ENCODE peak calls at places on chromosomes 4 and X, in four cellular contexts. K is posterior vena cava, Y is endothelial cell, M is Calu3. N is an unnamed sample.

GRCh38 chr4:183485411-183486160 is 19.3 kb upstream of the ING2 start:
- DNase-seq in K (no peak), Y (no peak), M (no peak), N (no peak)

GRCh38 chr4:6987566-6987920 is 55.6 kb upstream of the TADA2B start:
- DNase-seq in K (no peak), Y (no peak), M (no peak), N (no peak)

GRCh38 chrX:63349307-63349706 is 1.8 kb downstream of the SPIN4 start:
- DNase-seq in K (no peak), Y (no peak), M (no peak), N (no peak)

GRCh38 chrX:115452256-115452655 is 108.7 kb upstream of the PLS3 start:
- DNase-seq in K (no peak), Y (no peak), M (no peak), N (no peak)

GRCh38 chrX:11647048-11647650 is 18.6 kb downstream of the ARHGAP6 start:
- DNase-seq in K (no peak), Y (no peak), M (no peak), N (no peak)

GRCh38 chr4:20493761-20494353 is 206.4 kb upstream of the PACRGL start:
- DNase-seq in K (no peak), Y (no peak), M (no peak), N (no peak)

GRCh38 chrX:1417921-1418875 is 26.3 kb upstream of the SLC25A6 start:
- DNase-seq in K (peak), Y (no peak), M (no peak), N (no peak)

GRCh38 chr4:182144621-182145359 is 98.4 kb upstream of the TENM3 start:
- DNase-seq in K (no peak), Y (peak), M (no peak), N (peak)

GRCh38 chrX:109472939-109473713 is 8.8 kb downstream of the GUCY2F start:
- DNase-seq in K (no peak), Y (peak), M (no peak), N (peak)

GRCh38 chr4:83631066-83631465 is 95.2 kb downstream of the GPAT3 start:
- DNase-seq in K (no peak), Y (no peak), M (no peak), N (no peak)

GRCh38 chrX:48938721-48939416 is 18.5 kb downstream of the OTUD5 start:
- DNase-seq in K (no peak), Y (no peak), M (no peak), N (no peak)

GRCh38 chr4:3449574-3450534 is 8.1 kb downstream of the HGFAC start:
- DNase-seq in K (no peak), Y (no peak), M (no peak), N (no peak)

GRCh38 chr4:115234405-115235093 is 121.1 kb upstream of the NDST4 start:
- DNase-seq in K (no peak), Y (peak), M (peak), N (peak)

GRCh38 chrX:44152867-44153266 is 179.7 kb upstream of the NDP start:
- DNase-seq in K (no peak), Y (no peak), M (no peak), N (no peak)

GRCh38 chr4:166198041-166198440 is 325.0 kb downstream of the TLL1 start:
- DNase-seq in K (no peak), Y (no peak), M (no peak), N (no peak)

GRCh38 chrX:110153900-110154299 is 151.0 kb downstream of the TMEM164 start:
- DNase-seq in K (no peak), Y (no peak), M (no peak), N (no peak)

GRCh38 chr4:10554694-10555093 is 97.5 kb upstream of the ZNF518B start:
- DNase-seq in K (no peak), Y (peak), M (peak), N (peak)

GRCh38 chr4:14767142-14767541 is 235.1 kb upstream of the CPEB2 start:
- DNase-seq in K (no peak), Y (no peak), M (no peak), N (no peak)

N was measured in H54.